ENCODE peak calls at places on chromosomes 4 and X, in eight cellular contexts. O, C, S, X, W, U, Z and P are unnamed samples. For H3K9me3, the result is how much of the 10 kb centered on the place peaks cover.

GRCh38 chr4:26161030-26161824 is 159.6 kb upstream of the RBPJ start:
- DNase-seq in W (no peak), C (peak), S (no peak), Z (no peak), U (no peak), X (no peak), O (no peak), P (no peak)

GRCh38 chr4:188417181-188417580 is 277.9 kb downstream of the TRIML1 start:
- DNase-seq in Z (no peak), O (no peak), C (no peak), W (no peak), X (no peak), S (no peak), U (no peak), P (no peak)

GRCh38 chrX:107773906-107774435 is 1.6 kb downstream of the TSC22D3 start:
- DNase-seq in X (no peak), W (no peak), C (no peak), O (no peak), Z (no peak), U (no peak), S (no peak), P (peak)

GRCh38 chrX:136386173-136386572 is 85.4 kb downstream of the ADGRG4 start:
- DNase-seq in C (no peak), X (no peak), Z (no peak), S (no peak), W (no peak), O (no peak), U (no peak), P (no peak)

GRCh38 chr4:73208376-73208775 is 50.2 kb downstream of the ANKRD17 start:
- DNase-seq in U (no peak), S (no peak), X (no peak), Z (peak), C (no peak), O (no peak), W (no peak), P (no peak)

GRCh38 chrX:137353404-137353803 is 212.5 kb upstream of the ZIC3 start:
- DNase-seq in X (no peak), S (no peak), U (no peak), Z (no peak), C (no peak), O (no peak), W (no peak), P (no peak)

GRCh38 chrX:74080165-74080564 is 223.8 kb upstream of the ZCCHC13 start:
- DNase-seq in Z (peak), O (no peak), S (no peak), W (no peak), X (no peak), C (no peak), U (no peak), P (no peak)

GRCh38 chrX:68077378-68077777 is 355.9 kb downstream of the OPHN1 start:
- DNase-seq in Z (no peak), U (no peak), O (no peak), W (no peak), C (no peak), S (no peak), X (no peak), P (no peak)

GRCh38 chrX:118630843-118631242 is 96.6 kb upstream of the IL13RA1 start:
- DNase-seq in Z (no peak), U (no peak), X (no peak), O (no peak), S (no peak), W (no peak), C (no peak), P (no peak)

GRCh38 chrX:13194291-13195103 is 125.4 kb downstream of the ATXN3L start:
- DNase-seq in U (no peak), Z (no peak), C (no peak), W (no peak), S (peak), O (no peak), X (no peak), P (no peak)

GRCh38 chrX:22323541-22323940 is 50.8 kb downstream of the CBLL2 start:
- DNase-seq in X (no peak), Z (peak), C (no peak), W (no peak), S (no peak), U (no peak), O (no peak), P (no peak)

GRCh38 chr4:27009539-27009938 is 148.9 kb downstream of the STIM2 start:
- DNase-seq in Z (peak), C (no peak), S (no peak), U (no peak), W (no peak), O (no peak), X (no peak), P (no peak)

GRCh38 chr4:26069218-26069617 is 155.2 kb downstream of the SMIM20 start:
- DNase-seq in X (no peak), U (no peak), W (no peak), Z (peak), O (no peak), C (peak), S (no peak), P (no peak)

GRCh38 chrX:85992811-85993229 is 54.5 kb downstream of the CHM start:
- DNase-seq in W (peak), C (peak), O (no peak), S (no peak), X (no peak), U (no peak), Z (peak), P (no peak)

GRCh38 chrX:115047715-115048114 is 30.3 kb upstream of the IL13RA2 start:
- DNase-seq in W (no peak), S (no peak), O (no peak), X (no peak), C (no peak), Z (peak), U (no peak), P (no peak)

GRCh38 chr4:91984466-91984865 is 319.3 kb upstream of the GRID2 start:
- DNase-seq in W (no peak), Z (no peak), O (no peak), C (no peak), X (no peak), U (no peak), S (no peak), P (no peak)

GRCh38 chr4:47839259-47839658 is 1.4 kb upstream of the CORIN start:
- DNase-seq in X (peak), C (no peak), Z (peak), U (no peak), W (no peak), S (peak), O (peak), P (no peak)

GRCh38 chr4:1056671-1057402 is 45.4 kb downstream of the FGFRL1 start:
- DNase-seq in U (peak), W (no peak), X (no peak), Z (no peak), O (no peak), S (no peak), C (no peak), P (no peak)

GRCh38 chrX:149044471-149044870 is 460.6 kb downstream of the IDS start:
- DNase-seq in Z (no peak), S (no peak), X (no peak), C (no peak), W (no peak), U (no peak), O (no peak), P (no peak)

GRCh38 chrX:78548012-78548411 is 111.1 kb downstream of the RTL3 start:
- DNase-seq in Z (peak), W (no peak), O (no peak), X (no peak), S (no peak), C (no peak), U (no peak), P (no peak)

GRCh38 chr4:164379694-164380093 is 374.2 kb upstream of the SMIM31 start:
- DNase-seq in C (no peak), Z (no peak), X (no peak), U (no peak), W (no peak), S (no peak), O (no peak), P (no peak)

GRCh38 chrX:37745354-37745753 is 34.5 kb upstream of the CYBB start:
- DNase-seq in C (peak), U (peak), X (peak), W (peak), S (peak), Z (peak), O (peak), P (peak)

GRCh38 chrX:105701310-105702052 is 120.9 kb upstream of the NRK start:
- DNase-seq in O (peak), Z (no peak), S (no peak), C (no peak), W (no peak), U (no peak), X (no peak), P (no peak)

GRCh38 chr4:160235771-160236170 is 1132.9 kb downstream of the RAPGEF2 start:
- DNase-seq in O (no peak), X (no peak), S (no peak), C (no peak), W (no peak), U (no peak), Z (no peak), P (no peak)

GRCh38 chr4:189202182-189202868 is 738.3 kb upstream of the FRG1 start:
- DNase-seq in Z (peak), W (peak), C (peak), S (peak), U (peak), O (peak), X (peak), P (no peak)

GRCh38 chrX:87805829-87806490 is 288.4 kb downstream of the KLHL4 start:
- DNase-seq in Z (no peak), C (no peak), S (no peak), U (no peak), W (no peak), O (no peak), X (peak), P (no peak)

GRCh38 chr4:52925531-52925968 is 63.4 kb downstream of the RASL11B start:
- DNase-seq in W (peak), C (peak), U (no peak), O (no peak), Z (no peak), S (no peak), X (no peak), P (no peak)

GRCh38 chrX:41759817-41760216 is 35.8 kb downstream of the GPR82 start:
- DNase-seq in S (peak), O (peak), Z (peak), U (no peak), X (no peak), W (no peak), C (no peak), P (no peak)

GRCh38 chrX:110442631-110443030 is 84.0 kb downstream of the RTL9 start:
- DNase-seq in U (no peak), C (peak), O (peak), Z (peak), W (peak), X (no peak), S (no peak), P (no peak)

GRCh38 chr4:106032851-106033286 is 137.6 kb downstream of the NPNT start:
- DNase-seq in Z (peak), C (no peak), O (no peak), W (peak), X (no peak), U (no peak), S (no peak), P (no peak)

GRCh38 chr4:36414248-36414647 is 132.8 kb downstream of the DTHD1 start:
- DNase-seq in O (peak), U (no peak), X (no peak), S (no peak), Z (no peak), C (no peak), W (no peak), P (no peak)

GRCh38 chr4:81519856-81520255 is 48.1 kb upstream of the RASGEF1B start:
- DNase-seq in U (no peak), X (no peak), Z (no peak), C (no peak), O (peak), S (no peak), W (no peak), P (no peak)

GRCh38 chr4:182578402-182578801 is 335.2 kb downstream of the TENM3 start:
- DNase-seq in O (no peak), Z (peak), S (no peak), U (no peak), W (no peak), C (no peak), X (no peak), P (no peak)

GRCh38 chrX:29071525-29071924 is 484.3 kb downstream of the IL1RAPL1 start:
- DNase-seq in C (no peak), O (no peak), X (no peak), W (no peak), Z (peak), U (no peak), S (no peak), P (no peak)

GRCh38 chr4:121764702-121765367 is at the start of gene SMIM43:
- DNase-seq in Z (peak), U (no peak), S (no peak), X (no peak), W (no peak), C (peak), O (no peak), P (no peak)

GRCh38 chr4:121765941-121766538 is 1.1 kb upstream of the SMIM43 start:
- DNase-seq in Z (no peak), S (no peak), U (no peak), X (no peak), O (no peak), W (no peak), C (no peak), P (no peak)

GRCh38 chr4:121769341-121769740 is 4.4 kb upstream of the SMIM43 start:
- DNase-seq in S (no peak), C (no peak), O (no peak), Z (no peak), W (no peak), X (no peak), U (no peak), P (no peak)

GRCh38 chr4:121764303-121764701 is 662 bp downstream of the SMIM43 start:
- DNase-seq in S (no peak), W (no peak), O (no peak), C (no peak), U (no peak), Z (no peak), X (no peak), P (no peak)

GRCh38 chr4:121765368-121765705 is 373 bp upstream of the SMIM43 start:
- DNase-seq in W (no peak), X (no peak), C (no peak), O (no peak), S (no peak), Z (no peak), U (no peak), P (no peak)
- H3K4me3 ChIP-seq in W (no peak), X (peak), C (peak), O (no peak), S (peak), Z (peak), U (no peak), P (peak)

GRCh38 chrX:146173742-146174141 is 356.1 kb downstream of the SLITRK2 start:
- DNase-seq in U (no peak), C (no peak), Z (no peak), X (no peak), S (no peak), O (no peak), W (no peak), P (no peak)
- H3K9me3 ChIP-seq in U (under half), C (under half), Z (under half), X (under half), S (under half), O (under half), W (under half), P (under half)

DNA sequence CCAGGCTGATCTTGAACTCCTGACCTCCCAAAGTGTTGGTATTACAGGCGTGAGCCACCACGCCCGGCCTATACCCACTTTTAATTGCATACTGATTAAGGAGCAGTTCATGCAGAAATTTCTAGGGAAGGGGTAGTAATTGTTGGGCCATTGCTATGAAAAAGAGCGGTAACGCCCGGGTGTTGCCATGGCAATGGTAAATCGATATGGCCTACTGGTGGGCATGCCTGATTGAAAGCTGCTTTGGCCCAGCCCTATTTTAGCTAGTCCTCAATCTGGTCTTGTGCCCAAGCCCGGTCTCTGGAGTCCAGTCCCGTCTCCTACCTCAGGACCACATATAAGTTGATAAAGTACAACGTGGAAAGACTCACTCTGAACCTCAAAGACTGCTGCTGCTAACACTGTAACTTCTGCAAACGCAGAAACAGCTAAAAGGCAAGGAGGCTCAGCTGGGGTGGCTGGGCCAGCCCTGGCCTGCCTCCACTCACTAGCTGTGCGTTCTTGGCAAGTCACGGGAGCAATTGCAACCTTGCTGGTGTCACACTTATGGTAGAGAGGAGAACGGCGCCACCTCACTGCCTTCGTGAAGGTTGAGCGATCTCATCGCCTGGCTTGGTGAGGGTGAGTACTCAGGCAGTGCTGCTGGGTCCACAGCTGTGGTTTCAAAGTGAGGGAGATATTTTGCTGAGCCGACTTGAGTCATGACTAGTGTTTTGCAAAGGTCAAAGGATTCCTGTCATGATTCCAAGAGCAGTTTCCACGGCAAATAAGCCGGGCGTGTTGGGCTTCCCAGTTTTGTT is 57.0 kb upstream of the GRPEL1 start:
- DNase-seq in O (no peak), X (peak), S (no peak), C (no peak), W (no peak), U (peak), Z (peak), P (peak)
- H3K4me3 ChIP-seq in O (no peak), X (no peak), S (no peak), C (no peak), W (no peak), U (no peak), Z (no peak), P (no peak)

GRCh38 chrX:550514-550913 is 80.1 kb upstream of the SHOX start:
- DNase-seq in Z (no peak), C (no peak), U (no peak), X (no peak), S (no peak), W (no peak), O (no peak), P (no peak)

GRCh38 chrX:554271-554670 is 76.3 kb upstream of the SHOX start:
- DNase-seq in X (no peak), Z (no peak), W (no peak), S (no peak), O (no peak), C (no peak), U (no peak), P (no peak)

GRCh38 chrX:551306-551705 is 79.3 kb upstream of the SHOX start:
- DNase-seq in O (no peak), Z (no peak), C (no peak), U (no peak), S (no peak), X (no peak), W (no peak), P (no peak)

GRCh38 chrX:555589-556220 is 74.9 kb upstream of the SHOX start:
- DNase-seq in Z (no peak), X (no peak), C (no peak), W (no peak), U (no peak), O (no peak), S (no peak), P (no peak)

DNA sequence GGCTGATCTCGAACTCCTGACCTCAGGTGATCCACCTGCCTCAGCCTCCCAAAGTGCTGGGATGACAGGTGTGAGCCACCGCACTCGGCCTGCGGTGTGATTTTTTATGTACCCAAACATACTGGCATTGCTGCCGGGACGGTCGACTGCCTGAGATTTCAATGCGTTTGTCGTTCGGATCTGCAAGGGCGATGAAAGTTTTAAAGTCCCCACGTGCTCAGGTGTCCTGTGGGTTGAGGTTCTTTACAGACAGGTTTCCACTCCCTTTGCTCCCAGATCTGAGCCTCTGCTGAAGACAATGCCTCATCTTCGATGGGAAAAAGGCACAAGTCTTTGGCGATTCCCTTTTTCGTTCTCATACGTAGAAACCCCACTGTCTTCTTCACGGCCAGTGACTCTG is 78.1 kb upstream of the SHOX start:
- DNase-seq in U (no peak), O (no peak), Z (no peak), C (no peak), W (no peak), X (no peak), S (no peak), P (no peak)
- H3K9me3 ChIP-seq in U (under half), O (under half), Z (under half), C (under half), W (under half), X (under half), S (under half), P (under half)